ENCODE peak calls at places on chromosomes 12 and 14, in eight cellular contexts. U, Q, S, K, I, X, Y and E are unnamed samples.

GRCh38 chr12:76075448-76075847 is 9.0 kb downstream of the NAP1L1 start:
- DNase-seq in S (no peak), Q (no peak), U (no peak), K (no peak), X (no peak), I (no peak), Y (no peak), E (no peak)

GRCh38 chr12:18461738-18462137 is 200.4 kb downstream of the PIK3C2G start:
- DNase-seq in Q (peak), Y (no peak), I (no peak), U (no peak), S (no peak), X (no peak), K (no peak), E (no peak)

GRCh38 chr14:102390064-102390463 is 27.3 kb downstream of the TECPR2 start:
- DNase-seq in Y (no peak), S (no peak), I (no peak), Q (no peak), X (no peak), K (no peak), U (no peak), E (no peak)

GRCh38 chr12:91226951-91227350 is 44.3 kb upstream of the DCN start:
- DNase-seq in U (no peak), S (no peak), Y (no peak), X (no peak), Q (no peak), I (no peak), K (no peak), E (no peak)

GRCh38 chr14:81516941-81517797 is 16.5 kb downstream of the SEL1L start:
- DNase-seq in K (no peak), X (peak), Y (no peak), Q (peak), U (no peak), I (peak), S (no peak), E (no peak)

GRCh38 chr12:114400925-114401324 is 5.0 kb downstream of the TBX5 start:
- DNase-seq in I (no peak), S (no peak), K (no peak), Y (no peak), X (no peak), U (no peak), Q (no peak), E (no peak)

GRCh38 chr12:94970560-94970959 is 32.9 kb downstream of the NDUFA12 start:
- DNase-seq in Q (no peak), K (no peak), I (no peak), U (no peak), X (no peak), Y (no peak), S (no peak), E (no peak)

GRCh38 chr12:69698054-69698453 is 1.0 kb downstream of the BEST3 start:
- DNase-seq in I (no peak), Q (no peak), U (no peak), X (peak), K (no peak), S (no peak), Y (no peak), E (no peak)

GRCh38 chr14:103880334-103880985 is 33.1 kb upstream of the PPP1R13B start:
- DNase-seq in I (no peak), Y (no peak), X (peak), U (no peak), K (peak), Q (peak), S (no peak), E (no peak)

GRCh38 chr12:75389706-75390105 is 1.2 kb upstream of the GLIPR1L2 start:
- DNase-seq in I (no peak), K (no peak), Q (no peak), X (peak), S (no peak), U (no peak), Y (no peak), E (no peak)

GRCh38 chr14:101078105-101078891 is 174.8 kb upstream of the RTL1 start:
- DNase-seq in Y (no peak), K (no peak), X (no peak), S (no peak), I (no peak), U (no peak), Q (no peak), E (no peak)

GRCh38 chr14:22559041-22559440 is 30.0 kb downstream of the DAD1 start:
- DNase-seq in Y (no peak), X (no peak), I (no peak), Q (no peak), S (no peak), K (no peak), U (no peak), E (no peak)